ENCODE peak calls at places on chromosomes 13 and 19, in seven cellular contexts. One of them, this sample, is unnamed.

GRCh38 chr13:113816248-113816924 is 47.5 kb downstream of the GAS6 start:
- DNase-seq in DND-41: peak
- DNase-seq in psoas muscle: peak
- DNase-seq in WTC11: no peak
- DNase-seq in GM13977: no peak
- DNase-seq in pancreas: no peak
- DNase-seq in thoracic aorta: no peak
- DNase-seq in this sample: no peak

GRCh38 chr19:3785938-3786824 is at the start of gene MATK:
- DNase-seq in DND-41: peak
- DNase-seq in psoas muscle: no peak
- DNase-seq in WTC11: peak
- DNase-seq in GM13977: peak
- DNase-seq in pancreas: no peak
- DNase-seq in thoracic aorta: no peak
- DNase-seq in this sample: no peak

GRCh38 chr19:40147693-40148347 is 43.4 kb upstream of the MAP3K10 start:
- DNase-seq in DND-41: no peak
- DNase-seq in psoas muscle: no peak
- DNase-seq in WTC11: peak
- DNase-seq in GM13977: no peak
- DNase-seq in pancreas: no peak
- DNase-seq in thoracic aorta: no peak
- DNase-seq in this sample: no peak

GRCh38 chr19:42652021-42652420 is 57.3 kb upstream of the CEACAM8 start:
- DNase-seq in DND-41: no peak
- DNase-seq in psoas muscle: no peak
- DNase-seq in WTC11: no peak
- DNase-seq in GM13977: no peak
- DNase-seq in pancreas: no peak
- DNase-seq in thoracic aorta: no peak
- DNase-seq in this sample: no peak

GRCh38 chr19:2270157-2270571 is 11.8 kb downstream of the PEAK3 start:
- DNase-seq in DND-41: peak
- DNase-seq in psoas muscle: peak
- DNase-seq in WTC11: no peak
- DNase-seq in GM13977: no peak
- DNase-seq in pancreas: peak
- DNase-seq in thoracic aorta: no peak
- DNase-seq in this sample: no peak

GRCh38 chr19:48500830-48501445 is 10.7 kb downstream of the LMTK3 start:
- DNase-seq in DND-41: no peak
- DNase-seq in psoas muscle: no peak
- DNase-seq in WTC11: no peak
- DNase-seq in GM13977: no peak
- DNase-seq in pancreas: no peak
- DNase-seq in thoracic aorta: no peak
- DNase-seq in this sample: no peak

GRCh38 chr13:113489549-113490495 is 689 bp downstream of the DCUN1D2 start:
- DNase-seq in DND-41: peak
- DNase-seq in psoas muscle: no peak
- DNase-seq in WTC11: peak
- DNase-seq in GM13977: peak
- DNase-seq in pancreas: no peak
- DNase-seq in thoracic aorta: no peak
- DNase-seq in this sample: peak

GRCh38 chr13:72808917-72809500 is 27.1 kb downstream of the PIBF1 start:
- DNase-seq in DND-41: no peak
- DNase-seq in psoas muscle: no peak
- DNase-seq in WTC11: no peak
- DNase-seq in GM13977: no peak
- DNase-seq in pancreas: no peak
- DNase-seq in thoracic aorta: no peak
- DNase-seq in this sample: no peak

GRCh38 chr13:50864492-50864891 is 21.0 kb upstream of the DLEU7 start:
- DNase-seq in DND-41: no peak
- DNase-seq in psoas muscle: no peak
- DNase-seq in WTC11: no peak
- DNase-seq in GM13977: no peak
- DNase-seq in pancreas: no peak
- DNase-seq in thoracic aorta: no peak
- DNase-seq in this sample: no peak

GRCh38 chr13:100913143-100913542 is 238.5 kb upstream of the TMTC4 start:
- DNase-seq in DND-41: no peak
- DNase-seq in psoas muscle: no peak
- DNase-seq in WTC11: no peak
- DNase-seq in GM13977: no peak
- DNase-seq in pancreas: no peak
- DNase-seq in thoracic aorta: no peak
- DNase-seq in this sample: no peak

GRCh38 chr13:99151516-99151915 is 49.1 kb upstream of the UBAC2 start:
- DNase-seq in DND-41: no peak
- DNase-seq in psoas muscle: no peak
- DNase-seq in WTC11: no peak
- DNase-seq in GM13977: peak
- DNase-seq in pancreas: no peak
- DNase-seq in thoracic aorta: no peak
- DNase-seq in this sample: no peak

GRCh38 chr13:90717451-90717936 is 630.0 kb upstream of the MIR17HG start:
- DNase-seq in DND-41: no peak
- DNase-seq in psoas muscle: no peak
- DNase-seq in WTC11: no peak
- DNase-seq in GM13977: no peak
- DNase-seq in pancreas: no peak
- DNase-seq in thoracic aorta: no peak
- DNase-seq in this sample: no peak

GRCh38 chr13:48486836-48487235 is 46.0 kb downstream of the RCBTB2 start:
- DNase-seq in DND-41: peak
- DNase-seq in psoas muscle: no peak
- DNase-seq in WTC11: no peak
- DNase-seq in GM13977: no peak
- DNase-seq in pancreas: no peak
- DNase-seq in thoracic aorta: no peak
- DNase-seq in this sample: no peak

GRCh38 chr13:113879506-113880360 is 15.9 kb upstream of the GAS6 start:
- DNase-seq in DND-41: no peak
- DNase-seq in psoas muscle: no peak
- DNase-seq in WTC11: no peak
- DNase-seq in GM13977: no peak
- DNase-seq in pancreas: no peak
- DNase-seq in thoracic aorta: no peak
- DNase-seq in this sample: no peak

GRCh38 chr13:23618341-23618740 is 48.1 kb downstream of the TNFRSF19 start:
- DNase-seq in DND-41: no peak
- DNase-seq in psoas muscle: no peak
- DNase-seq in WTC11: no peak
- DNase-seq in GM13977: no peak
- DNase-seq in pancreas: no peak
- DNase-seq in thoracic aorta: no peak
- DNase-seq in this sample: no peak

GRCh38 chr13:110560606-110561334 is 752 bp downstream of the RAB20 start:
- DNase-seq in DND-41: no peak
- DNase-seq in psoas muscle: no peak
- DNase-seq in WTC11: no peak
- DNase-seq in GM13977: peak
- DNase-seq in pancreas: peak
- DNase-seq in thoracic aorta: no peak
- DNase-seq in this sample: peak

GRCh38 chr19:18951721-18952281 is 10.8 kb upstream of the HOMER3 start:
- DNase-seq in DND-41: no peak
- DNase-seq in psoas muscle: no peak
- DNase-seq in WTC11: no peak
- DNase-seq in GM13977: no peak
- DNase-seq in pancreas: no peak
- DNase-seq in thoracic aorta: no peak
- DNase-seq in this sample: no peak

GRCh38 chr19:50662442-50663279 is 13.4 kb downstream of the C19orf81 start:
- DNase-seq in DND-41: no peak
- DNase-seq in psoas muscle: no peak
- DNase-seq in WTC11: no peak
- DNase-seq in GM13977: no peak
- DNase-seq in pancreas: no peak
- DNase-seq in thoracic aorta: no peak
- DNase-seq in this sample: no peak

GRCh38 chr19:50664204-50664603 is 15.0 kb downstream of the C19orf81 start:
- DNase-seq in DND-41: no peak
- DNase-seq in psoas muscle: no peak
- DNase-seq in WTC11: no peak
- DNase-seq in GM13977: no peak
- DNase-seq in pancreas: no peak
- DNase-seq in thoracic aorta: no peak
- DNase-seq in this sample: no peak

GRCh38 chr19:50661675-50662441 is 12.6 kb downstream of the C19orf81 start:
- DNase-seq in DND-41: no peak
- DNase-seq in psoas muscle: no peak
- DNase-seq in WTC11: no peak
- DNase-seq in GM13977: no peak
- DNase-seq in pancreas: no peak
- DNase-seq in thoracic aorta: no peak
- DNase-seq in this sample: no peak

GRCh38 chr19:50661087-50661486 is 11.8 kb downstream of the C19orf81 start:
- DNase-seq in DND-41: no peak
- DNase-seq in psoas muscle: no peak
- DNase-seq in WTC11: no peak
- DNase-seq in GM13977: no peak
- DNase-seq in pancreas: no peak
- DNase-seq in thoracic aorta: no peak
- DNase-seq in this sample: no peak

GRCh38 chr19:50663280-50663790 is 14.1 kb downstream of the C19orf81 start:
- DNase-seq in DND-41: no peak
- DNase-seq in psoas muscle: no peak
- DNase-seq in WTC11: no peak
- DNase-seq in GM13977: no peak
- DNase-seq in pancreas: no peak
- DNase-seq in thoracic aorta: no peak
- DNase-seq in this sample: peak
- TF ChIP-seq CTCF in DND-41: no peak
- TF ChIP-seq CTCF in psoas muscle: no peak
- TF ChIP-seq CTCF in WTC11: no peak
- TF ChIP-seq CTCF in GM13977: no peak
- TF ChIP-seq CTCF in pancreas: no peak
- TF ChIP-seq CTCF in thoracic aorta: no peak
- TF ChIP-seq CTCF in this sample: peak

DNA sequence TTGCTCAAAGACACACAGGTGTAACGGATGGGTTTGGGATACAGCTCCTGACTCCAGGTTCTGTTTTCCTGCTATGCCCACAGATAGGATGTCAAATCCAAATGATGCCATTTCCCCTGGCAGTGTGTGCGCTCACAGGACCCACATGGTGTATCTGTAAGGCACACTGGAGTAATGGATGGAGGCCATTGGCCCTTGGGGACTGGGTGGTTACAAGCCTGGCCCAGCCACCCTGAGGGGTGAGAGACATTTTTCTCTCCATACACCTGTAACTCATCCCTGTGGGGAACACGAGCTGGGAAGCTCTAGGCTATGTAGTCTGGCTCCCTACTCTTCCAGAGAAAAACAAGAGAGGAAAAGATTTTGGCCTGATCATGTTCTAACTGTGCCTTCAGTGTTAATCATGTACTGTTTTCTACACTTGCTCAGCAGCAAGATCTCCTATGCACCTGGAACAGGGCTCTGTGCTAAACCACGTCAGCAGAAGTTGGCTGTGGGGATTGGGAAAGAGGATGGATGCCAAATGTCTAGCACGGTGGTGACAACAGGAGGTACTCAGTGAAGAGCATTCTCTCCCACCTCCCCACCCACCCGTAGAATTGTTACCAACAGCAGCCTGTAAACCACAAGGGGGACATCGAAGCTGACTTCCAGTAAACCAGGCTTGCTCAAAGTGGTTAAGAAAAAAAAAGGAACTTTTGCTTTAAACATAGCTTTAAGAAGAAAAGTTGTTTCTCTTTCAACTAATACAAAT is 237.0 kb downstream of the LACC1 start:
- DNase-seq in DND-41: peak
- DNase-seq in psoas muscle: no peak
- DNase-seq in WTC11: no peak
- DNase-seq in GM13977: no peak
- DNase-seq in pancreas: no peak
- DNase-seq in thoracic aorta: no peak
- DNase-seq in this sample: no peak
- TF ChIP-seq CTCF in DND-41: peak
- TF ChIP-seq CTCF in psoas muscle: no peak
- TF ChIP-seq CTCF in WTC11: no peak
- TF ChIP-seq CTCF in GM13977: no peak
- TF ChIP-seq CTCF in pancreas: no peak
- TF ChIP-seq CTCF in thoracic aorta: peak
- TF ChIP-seq CTCF in this sample: no peak

GRCh38 chr13:37492061-37492460 is 106.5 kb downstream of the POSTN start:
- DNase-seq in DND-41: no peak
- DNase-seq in psoas muscle: no peak
- DNase-seq in WTC11: no peak
- DNase-seq in GM13977: no peak
- DNase-seq in pancreas: no peak
- DNase-seq in thoracic aorta: no peak
- DNase-seq in this sample: no peak

GRCh38 chr13:37488682-37489081 is 109.9 kb downstream of the POSTN start:
- DNase-seq in DND-41: no peak
- DNase-seq in psoas muscle: no peak
- DNase-seq in WTC11: no peak
- DNase-seq in GM13977: no peak
- DNase-seq in pancreas: no peak
- DNase-seq in thoracic aorta: no peak
- DNase-seq in this sample: no peak

GRCh38 chr13:37492741-37493514 is 105.6 kb downstream of the POSTN start:
- DNase-seq in DND-41: no peak
- DNase-seq in psoas muscle: no peak
- DNase-seq in WTC11: no peak
- DNase-seq in GM13977: no peak
- DNase-seq in pancreas: no peak
- DNase-seq in thoracic aorta: no peak
- DNase-seq in this sample: no peak

GRCh38 chr13:37491661-37492060 is 106.9 kb downstream of the POSTN start:
- DNase-seq in DND-41: no peak
- DNase-seq in psoas muscle: no peak
- DNase-seq in WTC11: no peak
- DNase-seq in GM13977: no peak
- DNase-seq in pancreas: no peak
- DNase-seq in thoracic aorta: no peak
- DNase-seq in this sample: no peak

GRCh38 chr13:37490176-37490575 is 108.4 kb downstream of the POSTN start:
- DNase-seq in DND-41: no peak
- DNase-seq in psoas muscle: no peak
- DNase-seq in WTC11: no peak
- DNase-seq in GM13977: no peak
- DNase-seq in pancreas: no peak
- DNase-seq in thoracic aorta: no peak
- DNase-seq in this sample: no peak
- TF ChIP-seq CTCF in DND-41: no peak
- TF ChIP-seq CTCF in psoas muscle: no peak
- TF ChIP-seq CTCF in WTC11: no peak
- TF ChIP-seq CTCF in GM13977: no peak
- TF ChIP-seq CTCF in pancreas: no peak
- TF ChIP-seq CTCF in thoracic aorta: no peak
- TF ChIP-seq CTCF in this sample: no peak

DNA sequence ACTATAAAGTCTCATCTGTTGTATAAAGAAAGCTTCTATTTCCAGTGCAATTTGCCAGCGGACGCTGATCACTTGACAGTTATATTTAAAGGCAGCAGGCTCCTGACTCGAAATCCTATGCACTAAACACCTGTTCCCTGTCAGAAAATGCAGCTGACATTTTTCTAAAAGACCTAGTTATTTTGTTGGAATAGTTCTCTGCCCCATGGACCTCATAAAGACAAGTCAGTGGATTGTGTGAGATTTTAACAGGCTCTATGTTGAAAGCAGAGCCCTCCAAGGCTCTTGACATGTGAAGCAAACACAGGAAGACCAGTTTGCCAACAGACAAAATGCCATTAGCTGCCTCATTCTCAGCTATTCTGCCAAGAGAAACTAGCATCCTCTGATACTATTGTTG is 304.7 kb upstream of the KLF12 start:
- DNase-seq in DND-41: no peak
- DNase-seq in psoas muscle: no peak
- DNase-seq in WTC11: no peak
- DNase-seq in GM13977: no peak
- DNase-seq in pancreas: no peak
- DNase-seq in thoracic aorta: no peak
- DNase-seq in this sample: no peak
- TF ChIP-seq CTCF in DND-41: no peak
- TF ChIP-seq CTCF in psoas muscle: no peak
- TF ChIP-seq CTCF in WTC11: no peak
- TF ChIP-seq CTCF in GM13977: no peak
- TF ChIP-seq CTCF in pancreas: no peak
- TF ChIP-seq CTCF in thoracic aorta: no peak
- TF ChIP-seq CTCF in this sample: no peak